ENCODE peak calls at places on chromosomes 5 and 9, in nine cellular contexts. C is colonic mucosa, Y is HepG2, B is GM23338, Q is heart right ventricle, J is psoas muscle, N is cardiac muscle cell, G is uterus, S is transverse colon. F is an unnamed sample.

GRCh38 chr5:149667084-149667826 is 62.9 kb upstream of the PPARGC1B start:
- DNase-seq in C (peak), Y (peak), B (peak), Q (no peak), J (no peak), N (no peak), G (no peak), S (peak), F (peak)

GRCh38 chr5:77775773-77776605 is at the start of gene TBCA:
- DNase-seq in C (peak), Y (peak), B (peak), Q (peak), J (peak), N (peak), G (peak), S (peak), F (peak)

GRCh38 chr9:132994410-132995120 is 16.1 kb downstream of the GFI1B start:
- DNase-seq in C (peak), Y (no peak), B (peak), Q (no peak), J (no peak), N (no peak), G (no peak), S (peak), F (peak)

GRCh38 chr5:64612349-64612961 is 77.8 kb upstream of the SHISAL2B start:
- DNase-seq in C (no peak), Y (peak), B (peak), Q (no peak), J (no peak), N (peak), G (peak), S (no peak), F (peak)

GRCh38 chr9:22446950-22447606 is 454 bp downstream of the DMRTA1 start:
- DNase-seq in C (peak), Y (no peak), B (peak), Q (peak), J (peak), N (peak), G (no peak), S (peak), F (peak)

GRCh38 chr5:88873447-88873846 is 9.5 kb downstream of the MEF2C start:
- DNase-seq in C (no peak), Y (no peak), B (no peak), Q (no peak), J (no peak), N (no peak), G (no peak), S (no peak), F (no peak)

GRCh38 chr9:115810166-115810565 is 343.4 kb upstream of the PAPPA start:
- DNase-seq in C (no peak), Y (no peak), B (no peak), Q (no peak), J (no peak), N (no peak), G (no peak), S (no peak), F (peak)

GRCh38 chr5:34957299-34957698 is 27.9 kb downstream of the DNAJC21 start:
- DNase-seq in C (no peak), Y (no peak), B (peak), Q (no peak), J (no peak), N (no peak), G (no peak), S (no peak), F (no peak)

GRCh38 chr5:77492653-77493000 is 511 bp upstream of the WDR41 start:
- DNase-seq in C (no peak), Y (no peak), B (no peak), Q (no peak), J (no peak), N (no peak), G (no peak), S (no peak), F (no peak)

GRCh38 chr5:5826911-5827310 is 404.4 kb downstream of the ICE1 start:
- DNase-seq in C (no peak), Y (no peak), B (no peak), Q (no peak), J (no peak), N (no peak), G (no peak), S (no peak), F (no peak)

GRCh38 chr9:112180387-112180881 is 5.3 kb upstream of the SUSD1 start:
- DNase-seq in C (no peak), Y (peak), B (no peak), Q (no peak), J (no peak), N (no peak), G (no peak), S (no peak), F (no peak)

GRCh38 chr9:110109331-110110110 is 98.4 kb downstream of the C9orf152 start:
- DNase-seq in C (no peak), Y (no peak), B (peak), Q (no peak), J (no peak), N (no peak), G (no peak), S (no peak), F (no peak)

GRCh38 chr9:36169166-36169565 is at the start of gene CCIN:
- DNase-seq in C (no peak), Y (no peak), B (no peak), Q (no peak), J (no peak), N (no peak), G (no peak), S (no peak), F (no peak)

GRCh38 chr5:75567710-75568109 is 43.5 kb upstream of the ANKDD1B start:
- DNase-seq in C (no peak), Y (no peak), B (no peak), Q (no peak), J (no peak), N (no peak), G (no peak), S (no peak), F (peak)
- H3K27ac ChIP-seq in C (no peak), Y (no peak), B (no peak), Q (peak), J (no peak), N (no peak), G (peak), S (no peak), F (no peak)

DNA sequence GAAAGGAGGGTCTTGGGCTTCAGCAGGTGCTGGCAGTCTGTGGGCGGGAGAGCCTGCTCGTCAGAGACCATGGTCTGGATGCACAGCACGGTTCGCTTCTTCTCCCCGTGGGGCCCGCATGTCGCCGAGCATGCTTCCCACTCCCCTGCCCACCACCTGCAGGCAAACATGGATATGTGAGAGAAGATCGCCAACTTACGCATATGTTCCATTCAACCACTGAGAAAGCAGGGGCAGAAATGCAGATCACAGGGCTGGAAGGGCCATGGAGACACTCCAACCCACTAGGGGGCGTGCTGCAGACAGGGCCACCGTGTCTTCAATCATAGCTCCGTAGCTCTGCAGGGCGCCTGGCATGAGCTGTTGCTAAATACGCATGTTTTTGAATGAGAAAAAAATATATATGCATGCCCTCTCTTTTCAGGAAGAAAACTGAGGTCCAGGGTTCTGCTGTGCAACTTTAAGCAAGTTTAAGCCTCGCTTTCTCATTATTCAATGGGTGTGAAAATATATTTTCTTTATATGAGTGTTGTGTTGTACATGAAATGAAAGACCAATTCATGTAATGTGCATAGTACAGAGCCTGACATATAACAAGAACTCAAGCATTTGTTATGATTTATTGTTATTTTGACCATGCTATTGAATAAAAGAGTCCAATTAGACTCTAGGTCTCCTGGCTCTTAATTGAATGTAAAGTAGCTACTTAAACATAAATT is 148.0 kb downstream of the TARS1 start:
- DNase-seq in C (peak), Y (peak), B (peak), Q (no peak), J (peak), N (peak), G (no peak), S (peak), F (no peak)
- TF ChIP-seq CTCF in C (no peak), Y (peak), B (peak), Q (peak), J (no peak), N (peak), G (no peak), S (peak), F (peak)

GRCh38 chr5:69522035-69522434 is 29.4 kb downstream of the OCLN start:
- DNase-seq in C (no peak), Y (no peak), B (no peak), Q (no peak), J (no peak), N (no peak), G (no peak), S (no peak), F (no peak)
- H3K27ac ChIP-seq in C (no peak), Y (no peak), B (no peak), Q (no peak), J (no peak), N (no peak), G (no peak), S (peak), F (no peak)

DNA sequence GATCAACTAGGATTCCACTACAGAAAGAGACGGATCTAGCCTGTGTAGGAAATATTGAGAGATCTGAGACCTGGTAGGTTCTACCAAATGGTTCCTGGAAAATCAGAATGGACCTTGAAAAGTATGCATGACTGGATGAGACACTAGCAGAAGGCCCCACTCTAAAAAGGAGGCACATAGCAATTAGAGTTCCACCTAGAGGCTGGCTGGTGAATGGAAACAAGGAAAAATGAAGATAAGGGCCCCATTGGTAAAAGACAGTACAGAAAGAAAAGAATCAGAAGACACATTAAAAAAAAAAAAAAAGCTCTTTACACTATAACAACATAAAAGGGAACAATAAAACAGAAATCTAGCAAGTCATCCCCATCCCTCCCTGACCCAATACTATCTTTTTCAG is 518.5 kb downstream of the NR2F1-AS1 start:
- DNase-seq in C (no peak), Y (no peak), B (peak), Q (no peak), J (no peak), N (peak), G (no peak), S (no peak), F (peak)
- TF ChIP-seq CTCF in C (no peak), Y (peak), B (peak), Q (no peak), J (no peak), N (no peak), G (no peak), S (no peak), F (no peak)

GRCh38 chr9:129712595-129713524 is 40.0 kb downstream of the PTGES start:
- DNase-seq in C (no peak), Y (no peak), B (no peak), Q (no peak), J (no peak), N (no peak), G (no peak), S (no peak), F (no peak)
- H3K27ac ChIP-seq in C (peak), Y (no peak), B (peak), Q (peak), J (no peak), N (peak), G (peak), S (peak), F (no peak)

GRCh38 chr9:79312686-79313421 is 258.9 kb upstream of the TLE4 start:
- DNase-seq in C (no peak), Y (no peak), B (peak), Q (no peak), J (no peak), N (no peak), G (no peak), S (no peak), F (no peak)
- TF ChIP-seq CTCF in C (no peak), Y (no peak), B (peak), Q (no peak), J (no peak), N (no peak), G (no peak), S (no peak), F (no peak)

DNA sequence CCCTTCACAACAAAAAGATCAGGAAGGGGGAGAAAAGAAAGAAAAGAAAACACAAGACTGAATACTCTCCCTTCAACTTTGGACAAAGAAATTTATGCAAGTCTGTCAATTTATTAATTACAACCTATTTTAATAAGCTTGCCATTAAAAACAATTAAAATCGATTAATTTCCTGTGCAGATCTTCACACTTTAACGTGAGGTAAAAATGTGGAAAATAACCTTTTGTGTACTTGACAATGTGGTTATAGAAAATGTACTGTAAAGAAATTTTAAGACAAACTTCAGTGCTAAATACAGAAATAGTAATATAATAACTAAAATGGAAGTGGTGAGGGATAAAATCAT is 2.7 kb upstream of the MLLT3 start:
- DNase-seq in C (no peak), Y (no peak), B (no peak), Q (no peak), J (no peak), N (no peak), G (no peak), S (no peak), F (no peak)
- H3K27ac ChIP-seq in C (no peak), Y (no peak), B (no peak), Q (no peak), J (no peak), N (no peak), G (no peak), S (no peak), F (no peak)

GRCh38 chr5:98349251-98349989 is 424.0 kb upstream of the RGMB start:
- DNase-seq in C (no peak), Y (peak), B (peak), Q (no peak), J (no peak), N (no peak), G (no peak), S (no peak), F (no peak)
- TF ChIP-seq CTCF in C (no peak), Y (peak), B (peak), Q (no peak), J (no peak), N (peak), G (no peak), S (no peak), F (peak)

DNA sequence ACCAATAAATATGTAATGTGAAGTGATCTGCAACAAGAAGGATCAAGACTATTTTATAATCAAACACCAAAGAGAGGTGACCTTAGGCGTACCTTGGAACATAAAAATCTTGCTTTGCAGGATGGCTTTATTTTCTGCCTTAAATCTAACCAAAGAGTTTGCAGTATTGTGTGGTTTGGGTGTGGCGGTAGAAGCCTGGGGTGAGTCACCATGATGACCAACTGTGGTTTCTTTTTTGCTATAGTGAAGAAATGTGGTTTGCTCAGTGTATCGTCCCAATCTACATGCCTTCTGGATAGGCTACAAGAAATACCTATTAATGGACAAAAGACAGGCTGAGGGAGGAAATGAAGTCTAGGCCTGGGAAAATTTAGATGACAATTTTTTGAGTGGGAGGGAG is 5.1 kb upstream of the CAST start:
- DNase-seq in C (peak), Y (peak), B (no peak), Q (no peak), J (no peak), N (no peak), G (peak), S (peak), F (peak)
- H3K27ac ChIP-seq in C (peak), Y (no peak), B (no peak), Q (no peak), J (no peak), N (no peak), G (no peak), S (peak), F (no peak)

F was measured in RWPE1.